ENCODE peak calls at places on chromosomes 3 and 15, in ten cellular contexts. One of them, this sample, is unnamed.

GRCh38 chr3:120462409-120462959 is 11.7 kb upstream of the FSTL1 start:
- DNase-seq in caudate nucleus: no peak
- DNase-seq in T-helper 9 cell: no peak
- DNase-seq in stimulated activated CD8-positive, alpha-beta memory T cell treated with anti-CD3 and anti-CD28 coated beads, Interleukin-2, amount 100 ng/mL, for 48 hours: no peak
- DNase-seq in kidney glomerular epithelial cell: no peak
- DNase-seq in HuH-7: no peak
- DNase-seq in esophagus muscularis mucosa: no peak
- DNase-seq in posterior cingulate gyrus: no peak
- DNase-seq in cardiac fibroblast: no peak
- DNase-seq in stimulated activated naive CD8-positive, alpha-beta T cell treated with anti-CD3 and anti-CD28 coated beads, Interleukin-15, Interleukin-2, amounts not matched to agents 100 U/mL and 50 U/mL, for 24 hours: no peak
- DNase-seq in this sample: no peak

GRCh38 chr3:29697989-29698388 is 417.1 kb downstream of the RBMS3 start:
- DNase-seq in caudate nucleus: no peak
- DNase-seq in T-helper 9 cell: no peak
- DNase-seq in stimulated activated CD8-positive, alpha-beta memory T cell treated with anti-CD3 and anti-CD28 coated beads, Interleukin-2, amount 100 ng/mL, for 48 hours: no peak
- DNase-seq in kidney glomerular epithelial cell: no peak
- DNase-seq in HuH-7: no peak
- DNase-seq in esophagus muscularis mucosa: no peak
- DNase-seq in posterior cingulate gyrus: no peak
- DNase-seq in cardiac fibroblast: peak; percentile 67
- DNase-seq in stimulated activated naive CD8-positive, alpha-beta T cell treated with anti-CD3 and anti-CD28 coated beads, Interleukin-15, Interleukin-2, amounts not matched to agents 100 U/mL and 50 U/mL, for 24 hours: no peak
- DNase-seq in this sample: no peak

GRCh38 chr3:42098171-42098570 is 7.0 kb downstream of the TRAK1 start:
- DNase-seq in caudate nucleus: no peak
- DNase-seq in T-helper 9 cell: no peak
- DNase-seq in stimulated activated CD8-positive, alpha-beta memory T cell treated with anti-CD3 and anti-CD28 coated beads, Interleukin-2, amount 100 ng/mL, for 48 hours: no peak
- DNase-seq in kidney glomerular epithelial cell: no peak
- DNase-seq in HuH-7: no peak
- DNase-seq in esophagus muscularis mucosa: no peak
- DNase-seq in posterior cingulate gyrus: no peak
- DNase-seq in cardiac fibroblast: no peak
- DNase-seq in stimulated activated naive CD8-positive, alpha-beta T cell treated with anti-CD3 and anti-CD28 coated beads, Interleukin-15, Interleukin-2, amounts not matched to agents 100 U/mL and 50 U/mL, for 24 hours: no peak
- DNase-seq in this sample: no peak

GRCh38 chr15:31457631-31458526 is 131.2 kb downstream of the KLF13 start:
- DNase-seq in caudate nucleus: no peak
- DNase-seq in T-helper 9 cell: no peak
- DNase-seq in stimulated activated CD8-positive, alpha-beta memory T cell treated with anti-CD3 and anti-CD28 coated beads, Interleukin-2, amount 100 ng/mL, for 48 hours: no peak
- DNase-seq in kidney glomerular epithelial cell: no peak
- DNase-seq in HuH-7: no peak
- DNase-seq in esophagus muscularis mucosa: no peak
- DNase-seq in posterior cingulate gyrus: no peak
- DNase-seq in cardiac fibroblast: peak; percentile 68
- DNase-seq in stimulated activated naive CD8-positive, alpha-beta T cell treated with anti-CD3 and anti-CD28 coated beads, Interleukin-15, Interleukin-2, amounts not matched to agents 100 U/mL and 50 U/mL, for 24 hours: no peak
- DNase-seq in this sample: peak; percentile 65

GRCh38 chr3:13507247-13507790 is 27.2 kb downstream of the HDAC11 start:
- DNase-seq in caudate nucleus: no peak
- DNase-seq in T-helper 9 cell: no peak
- DNase-seq in stimulated activated CD8-positive, alpha-beta memory T cell treated with anti-CD3 and anti-CD28 coated beads, Interleukin-2, amount 100 ng/mL, for 48 hours: no peak
- DNase-seq in kidney glomerular epithelial cell: no peak
- DNase-seq in HuH-7: no peak
- DNase-seq in esophagus muscularis mucosa: no peak
- DNase-seq in posterior cingulate gyrus: no peak
- DNase-seq in cardiac fibroblast: no peak
- DNase-seq in stimulated activated naive CD8-positive, alpha-beta T cell treated with anti-CD3 and anti-CD28 coated beads, Interleukin-15, Interleukin-2, amounts not matched to agents 100 U/mL and 50 U/mL, for 24 hours: no peak
- DNase-seq in this sample: peak; percentile 60

GRCh38 chr3:88031543-88032148 is 27.2 kb downstream of the CGGBP1 start:
- DNase-seq in caudate nucleus: no peak
- DNase-seq in T-helper 9 cell: no peak
- DNase-seq in stimulated activated CD8-positive, alpha-beta memory T cell treated with anti-CD3 and anti-CD28 coated beads, Interleukin-2, amount 100 ng/mL, for 48 hours: no peak
- DNase-seq in kidney glomerular epithelial cell: peak; percentile 40
- DNase-seq in HuH-7: peak; percentile 10
- DNase-seq in esophagus muscularis mucosa: no peak
- DNase-seq in posterior cingulate gyrus: no peak
- DNase-seq in cardiac fibroblast: peak; percentile 51
- DNase-seq in stimulated activated naive CD8-positive, alpha-beta T cell treated with anti-CD3 and anti-CD28 coated beads, Interleukin-15, Interleukin-2, amounts not matched to agents 100 U/mL and 50 U/mL, for 24 hours: no peak
- DNase-seq in this sample: no peak

GRCh38 chr3:13504161-13504831 is 24.2 kb downstream of the HDAC11 start:
- DNase-seq in caudate nucleus: no peak
- DNase-seq in T-helper 9 cell: no peak
- DNase-seq in stimulated activated CD8-positive, alpha-beta memory T cell treated with anti-CD3 and anti-CD28 coated beads, Interleukin-2, amount 100 ng/mL, for 48 hours: no peak
- DNase-seq in kidney glomerular epithelial cell: no peak
- DNase-seq in HuH-7: no peak
- DNase-seq in esophagus muscularis mucosa: no peak
- DNase-seq in posterior cingulate gyrus: peak; percentile 51
- DNase-seq in cardiac fibroblast: no peak
- DNase-seq in stimulated activated naive CD8-positive, alpha-beta T cell treated with anti-CD3 and anti-CD28 coated beads, Interleukin-15, Interleukin-2, amounts not matched to agents 100 U/mL and 50 U/mL, for 24 hours: no peak
- DNase-seq in this sample: no peak

GRCh38 chr3:42729404-42730145 is 27.0 kb upstream of the HHATL start:
- DNase-seq in caudate nucleus: no peak
- DNase-seq in T-helper 9 cell: no peak
- DNase-seq in stimulated activated CD8-positive, alpha-beta memory T cell treated with anti-CD3 and anti-CD28 coated beads, Interleukin-2, amount 100 ng/mL, for 48 hours: no peak
- DNase-seq in kidney glomerular epithelial cell: no peak
- DNase-seq in HuH-7: no peak
- DNase-seq in esophagus muscularis mucosa: no peak
- DNase-seq in posterior cingulate gyrus: no peak
- DNase-seq in cardiac fibroblast: no peak
- DNase-seq in stimulated activated naive CD8-positive, alpha-beta T cell treated with anti-CD3 and anti-CD28 coated beads, Interleukin-15, Interleukin-2, amounts not matched to agents 100 U/mL and 50 U/mL, for 24 hours: no peak
- DNase-seq in this sample: no peak

GRCh38 chr15:84684092-84684491 is 26.1 kb upstream of the NMB start:
- DNase-seq in caudate nucleus: no peak
- DNase-seq in T-helper 9 cell: no peak
- DNase-seq in stimulated activated CD8-positive, alpha-beta memory T cell treated with anti-CD3 and anti-CD28 coated beads, Interleukin-2, amount 100 ng/mL, for 48 hours: no peak
- DNase-seq in kidney glomerular epithelial cell: peak; percentile 31
- DNase-seq in HuH-7: no peak
- DNase-seq in esophagus muscularis mucosa: no peak
- DNase-seq in posterior cingulate gyrus: no peak
- DNase-seq in cardiac fibroblast: peak; percentile 81
- DNase-seq in stimulated activated naive CD8-positive, alpha-beta T cell treated with anti-CD3 and anti-CD28 coated beads, Interleukin-15, Interleukin-2, amounts not matched to agents 100 U/mL and 50 U/mL, for 24 hours: no peak
- DNase-seq in this sample: no peak

GRCh38 chr3:161372321-161373260 is 1.3 kb upstream of the SPTSSB start:
- DNase-seq in caudate nucleus: peak; percentile 71
- DNase-seq in T-helper 9 cell: no peak
- DNase-seq in stimulated activated CD8-positive, alpha-beta memory T cell treated with anti-CD3 and anti-CD28 coated beads, Interleukin-2, amount 100 ng/mL, for 48 hours: no peak
- DNase-seq in kidney glomerular epithelial cell: no peak
- DNase-seq in HuH-7: peak; percentile 30
- DNase-seq in esophagus muscularis mucosa: no peak
- DNase-seq in posterior cingulate gyrus: peak; percentile 90
- DNase-seq in cardiac fibroblast: peak; percentile 25
- DNase-seq in stimulated activated naive CD8-positive, alpha-beta T cell treated with anti-CD3 and anti-CD28 coated beads, Interleukin-15, Interleukin-2, amounts not matched to agents 100 U/mL and 50 U/mL, for 24 hours: peak; percentile 26
- DNase-seq in this sample: peak; percentile 65

GRCh38 chr3:191912616-191913204 is 451.7 kb downstream of the PYDC2 start:
- DNase-seq in caudate nucleus: no peak
- DNase-seq in T-helper 9 cell: no peak
- DNase-seq in stimulated activated CD8-positive, alpha-beta memory T cell treated with anti-CD3 and anti-CD28 coated beads, Interleukin-2, amount 100 ng/mL, for 48 hours: no peak
- DNase-seq in kidney glomerular epithelial cell: no peak
- DNase-seq in HuH-7: no peak
- DNase-seq in esophagus muscularis mucosa: no peak
- DNase-seq in posterior cingulate gyrus: no peak
- DNase-seq in cardiac fibroblast: no peak
- DNase-seq in stimulated activated naive CD8-positive, alpha-beta T cell treated with anti-CD3 and anti-CD28 coated beads, Interleukin-15, Interleukin-2, amounts not matched to agents 100 U/mL and 50 U/mL, for 24 hours: no peak
- DNase-seq in this sample: no peak

GRCh38 chr15:59329570-59330350 is 42.9 kb downstream of the MYO1E start:
- DNase-seq in caudate nucleus: no peak
- DNase-seq in T-helper 9 cell: no peak
- DNase-seq in stimulated activated CD8-positive, alpha-beta memory T cell treated with anti-CD3 and anti-CD28 coated beads, Interleukin-2, amount 100 ng/mL, for 48 hours: no peak
- DNase-seq in kidney glomerular epithelial cell: peak; percentile 99
- DNase-seq in HuH-7: peak; percentile 37
- DNase-seq in esophagus muscularis mucosa: no peak
- DNase-seq in posterior cingulate gyrus: no peak
- DNase-seq in cardiac fibroblast: peak; percentile 96
- DNase-seq in stimulated activated naive CD8-positive, alpha-beta T cell treated with anti-CD3 and anti-CD28 coated beads, Interleukin-15, Interleukin-2, amounts not matched to agents 100 U/mL and 50 U/mL, for 24 hours: no peak
- DNase-seq in this sample: no peak

GRCh38 chr3:42066516-42067181 is 24.5 kb upstream of the TRAK1 start:
- DNase-seq in caudate nucleus: no peak
- DNase-seq in T-helper 9 cell: no peak
- DNase-seq in stimulated activated CD8-positive, alpha-beta memory T cell treated with anti-CD3 and anti-CD28 coated beads, Interleukin-2, amount 100 ng/mL, for 48 hours: no peak
- DNase-seq in kidney glomerular epithelial cell: no peak
- DNase-seq in HuH-7: no peak
- DNase-seq in esophagus muscularis mucosa: no peak
- DNase-seq in posterior cingulate gyrus: peak; percentile 49
- DNase-seq in cardiac fibroblast: peak; percentile 71
- DNase-seq in stimulated activated naive CD8-positive, alpha-beta T cell treated with anti-CD3 and anti-CD28 coated beads, Interleukin-15, Interleukin-2, amounts not matched to agents 100 U/mL and 50 U/mL, for 24 hours: no peak
- DNase-seq in this sample: peak; percentile 65

GRCh38 chr3:4828279-4829030 is 150.8 kb upstream of the BHLHE40 start:
- DNase-seq in caudate nucleus: no peak
- DNase-seq in T-helper 9 cell: no peak
- DNase-seq in stimulated activated CD8-positive, alpha-beta memory T cell treated with anti-CD3 and anti-CD28 coated beads, Interleukin-2, amount 100 ng/mL, for 48 hours: no peak
- DNase-seq in kidney glomerular epithelial cell: no peak
- DNase-seq in HuH-7: no peak
- DNase-seq in esophagus muscularis mucosa: no peak
- DNase-seq in posterior cingulate gyrus: no peak
- DNase-seq in cardiac fibroblast: peak; percentile 81
- DNase-seq in stimulated activated naive CD8-positive, alpha-beta T cell treated with anti-CD3 and anti-CD28 coated beads, Interleukin-15, Interleukin-2, amounts not matched to agents 100 U/mL and 50 U/mL, for 24 hours: no peak
- DNase-seq in this sample: no peak

GRCh38 chr3:120425877-120426276 is 24.9 kb downstream of the FSTL1 start:
- DNase-seq in caudate nucleus: no peak
- DNase-seq in T-helper 9 cell: no peak
- DNase-seq in stimulated activated CD8-positive, alpha-beta memory T cell treated with anti-CD3 and anti-CD28 coated beads, Interleukin-2, amount 100 ng/mL, for 48 hours: no peak
- DNase-seq in kidney glomerular epithelial cell: peak; percentile 49
- DNase-seq in HuH-7: no peak
- DNase-seq in esophagus muscularis mucosa: no peak
- DNase-seq in posterior cingulate gyrus: no peak
- DNase-seq in cardiac fibroblast: peak; percentile 90
- DNase-seq in stimulated activated naive CD8-positive, alpha-beta T cell treated with anti-CD3 and anti-CD28 coated beads, Interleukin-15, Interleukin-2, amounts not matched to agents 100 U/mL and 50 U/mL, for 24 hours: no peak
- DNase-seq in this sample: no peak

GRCh38 chr3:100165926-100166550 is 51.7 kb upstream of the FILIP1L start:
- DNase-seq in caudate nucleus: no peak
- DNase-seq in T-helper 9 cell: no peak
- DNase-seq in stimulated activated CD8-positive, alpha-beta memory T cell treated with anti-CD3 and anti-CD28 coated beads, Interleukin-2, amount 100 ng/mL, for 48 hours: no peak
- DNase-seq in kidney glomerular epithelial cell: no peak
- DNase-seq in HuH-7: no peak
- DNase-seq in esophagus muscularis mucosa: no peak
- DNase-seq in posterior cingulate gyrus: no peak
- DNase-seq in cardiac fibroblast: no peak
- DNase-seq in stimulated activated naive CD8-positive, alpha-beta T cell treated with anti-CD3 and anti-CD28 coated beads, Interleukin-15, Interleukin-2, amounts not matched to agents 100 U/mL and 50 U/mL, for 24 hours: no peak
- DNase-seq in this sample: no peak

GRCh38 chr15:57003418-57003817 is 85.0 kb downstream of the TCF12 start:
- DNase-seq in caudate nucleus: no peak
- DNase-seq in T-helper 9 cell: no peak
- DNase-seq in stimulated activated CD8-positive, alpha-beta memory T cell treated with anti-CD3 and anti-CD28 coated beads, Interleukin-2, amount 100 ng/mL, for 48 hours: no peak
- DNase-seq in kidney glomerular epithelial cell: peak; percentile 21
- DNase-seq in HuH-7: no peak
- DNase-seq in esophagus muscularis mucosa: no peak
- DNase-seq in posterior cingulate gyrus: no peak
- DNase-seq in cardiac fibroblast: peak; percentile 93
- DNase-seq in stimulated activated naive CD8-positive, alpha-beta T cell treated with anti-CD3 and anti-CD28 coated beads, Interleukin-15, Interleukin-2, amounts not matched to agents 100 U/mL and 50 U/mL, for 24 hours: no peak
- DNase-seq in this sample: no peak

GRCh38 chr3:120683213-120683612 is 1.2 kb upstream of the HGD start:
- DNase-seq in caudate nucleus: no peak
- DNase-seq in T-helper 9 cell: no peak
- DNase-seq in stimulated activated CD8-positive, alpha-beta memory T cell treated with anti-CD3 and anti-CD28 coated beads, Interleukin-2, amount 100 ng/mL, for 48 hours: no peak
- DNase-seq in kidney glomerular epithelial cell: no peak
- DNase-seq in HuH-7: no peak
- DNase-seq in esophagus muscularis mucosa: no peak
- DNase-seq in posterior cingulate gyrus: peak; percentile 72
- DNase-seq in cardiac fibroblast: no peak
- DNase-seq in stimulated activated naive CD8-positive, alpha-beta T cell treated with anti-CD3 and anti-CD28 coated beads, Interleukin-15, Interleukin-2, amounts not matched to agents 100 U/mL and 50 U/mL, for 24 hours: no peak
- DNase-seq in this sample: no peak

GRCh38 chr3:2978977-2979732 is 131.0 kb downstream of the IL5RA start:
- DNase-seq in caudate nucleus: no peak
- DNase-seq in T-helper 9 cell: no peak
- DNase-seq in stimulated activated CD8-positive, alpha-beta memory T cell treated with anti-CD3 and anti-CD28 coated beads, Interleukin-2, amount 100 ng/mL, for 48 hours: no peak
- DNase-seq in kidney glomerular epithelial cell: no peak
- DNase-seq in HuH-7: no peak
- DNase-seq in esophagus muscularis mucosa: no peak
- DNase-seq in posterior cingulate gyrus: no peak
- DNase-seq in cardiac fibroblast: no peak
- DNase-seq in stimulated activated naive CD8-positive, alpha-beta T cell treated with anti-CD3 and anti-CD28 coated beads, Interleukin-15, Interleukin-2, amounts not matched to agents 100 U/mL and 50 U/mL, for 24 hours: no peak
- DNase-seq in this sample: peak; percentile 41

GRCh38 chr15:91890614-91891013 is 37.1 kb downstream of the SLCO3A1 start:
- DNase-seq in caudate nucleus: no peak
- DNase-seq in T-helper 9 cell: no peak
- DNase-seq in stimulated activated CD8-positive, alpha-beta memory T cell treated with anti-CD3 and anti-CD28 coated beads, Interleukin-2, amount 100 ng/mL, for 48 hours: no peak
- DNase-seq in kidney glomerular epithelial cell: peak; percentile 48
- DNase-seq in HuH-7: no peak
- DNase-seq in esophagus muscularis mucosa: no peak
- DNase-seq in posterior cingulate gyrus: no peak
- DNase-seq in cardiac fibroblast: peak; percentile 62
- DNase-seq in stimulated activated naive CD8-positive, alpha-beta T cell treated with anti-CD3 and anti-CD28 coated beads, Interleukin-15, Interleukin-2, amounts not matched to agents 100 U/mL and 50 U/mL, for 24 hours: no peak
- DNase-seq in this sample: no peak

GRCh38 chr3:52174896-52175295 is 20.7 kb upstream of the POC1A start:
- DNase-seq in caudate nucleus: no peak
- DNase-seq in T-helper 9 cell: no peak
- DNase-seq in stimulated activated CD8-positive, alpha-beta memory T cell treated with anti-CD3 and anti-CD28 coated beads, Interleukin-2, amount 100 ng/mL, for 48 hours: no peak
- DNase-seq in kidney glomerular epithelial cell: no peak
- DNase-seq in HuH-7: no peak
- DNase-seq in esophagus muscularis mucosa: no peak
- DNase-seq in posterior cingulate gyrus: no peak
- DNase-seq in cardiac fibroblast: peak; percentile 38
- DNase-seq in stimulated activated naive CD8-positive, alpha-beta T cell treated with anti-CD3 and anti-CD28 coated beads, Interleukin-15, Interleukin-2, amounts not matched to agents 100 U/mL and 50 U/mL, for 24 hours: no peak
- DNase-seq in this sample: no peak